ENCODE peak calls at places on chromosomes 13 and 19, in eight cellular contexts. J, O, F, T, M, I, P and D are unnamed samples.

GRCh38 chr13:22940736-22941135 is 240.0 kb upstream of the SGCG start:
- DNase-seq in J (no peak), O (no peak), F (no peak), T (no peak), M (no peak), I (no peak), P (no peak), D (no peak)

GRCh38 chr19:18715416-18715815 is 31.9 kb downstream of the CRTC1 start:
- DNase-seq in J (no peak), O (no peak), F (no peak), T (no peak), M (no peak), I (no peak), P (no peak), D (no peak)

GRCh38 chr13:106011600-106011999 is 523.9 kb downstream of the EFNB2 start:
- DNase-seq in J (no peak), O (no peak), F (no peak), T (no peak), M (no peak), I (no peak), P (no peak), D (no peak)

GRCh38 chr19:53509443-53509842 is 28.5 kb upstream of the ZNF331 start:
- DNase-seq in J (no peak), O (no peak), F (no peak), T (no peak), M (no peak), I (no peak), P (no peak), D (no peak)

GRCh38 chr13:24629320-24629719 is 50.9 kb upstream of the ATP12A start:
- DNase-seq in J (no peak), O (no peak), F (no peak), T (no peak), M (no peak), I (no peak), P (no peak), D (no peak)

GRCh38 chr19:42553292-42554045 is 25.2 kb upstream of the CEACAM1 start:
- DNase-seq in J (no peak), O (no peak), F (no peak), T (no peak), M (no peak), I (no peak), P (peak), D (peak)

GRCh38 chr13:48532146-48532472 is 771 bp downstream of the RCBTB2 start:
- DNase-seq in J (no peak), O (no peak), F (no peak), T (no peak), M (no peak), I (no peak), P (no peak), D (no peak)

GRCh38 chr19:8322638-8322997 is 1.3 kb downstream of the RPS28 start:
- DNase-seq in J (no peak), O (no peak), F (no peak), T (no peak), M (no peak), I (no peak), P (no peak), D (no peak)

GRCh38 chr19:18939922-18940775 is 868 bp downstream of the HOMER3 start:
- DNase-seq in J (peak), O (peak), F (no peak), T (no peak), M (peak), I (peak), P (peak), D (no peak)

GRCh38 chr19:33683881-33684549 is 62.3 kb downstream of the CHST8 start:
- DNase-seq in J (no peak), O (peak), F (no peak), T (no peak), M (no peak), I (no peak), P (no peak), D (no peak)

GRCh38 chr13:53520132-53520531 is 491.5 kb downstream of the OLFM4 start:
- DNase-seq in J (no peak), O (no peak), F (no peak), T (no peak), M (no peak), I (no peak), P (no peak), D (no peak)

GRCh38 chr19:1254081-1254527 is 5.7 kb downstream of the MIDN start:
- DNase-seq in J (peak), O (no peak), F (no peak), T (no peak), M (no peak), I (no peak), P (no peak), D (no peak)

GRCh38 chr13:33003458-33004019 is 12.7 kb upstream of the KL start:
- DNase-seq in J (no peak), O (no peak), F (no peak), T (no peak), M (no peak), I (no peak), P (no peak), D (no peak)

GRCh38 chr19:15294591-15294990 is 37.7 kb downstream of the BRD4 start:
- DNase-seq in J (no peak), O (no peak), F (no peak), T (no peak), M (no peak), I (no peak), P (no peak), D (no peak)

GRCh38 chr19:55341191-55342043 is 1.7 kb downstream of the KMT5C start:
- DNase-seq in J (peak), O (peak), F (peak), T (no peak), M (peak), I (peak), P (peak), D (no peak)

GRCh38 chr19:31675187-31675913 is 326.1 kb upstream of the TSHZ3 start:
- DNase-seq in J (no peak), O (no peak), F (no peak), T (no peak), M (peak), I (no peak), P (peak), D (no peak)

GRCh38 chr13:26499209-26499601 is 58.3 kb upstream of the WASF3 start:
- DNase-seq in J (no peak), O (no peak), F (no peak), T (no peak), M (no peak), I (no peak), P (no peak), D (no peak)